ENCODE peak calls at places on chromosomes 7 and 10, in seven cellular contexts. S is activated naive CD4-positive, alpha-beta T cell treated with anti-CD3 and anti-CD28 coated beads for 36 hours; Q is fibroblast of lung; M is cardiac muscle cell; I is GM23248; F is Ammon's horn; N is hippocampal formation. E is an unnamed sample.

GRCh38 chr7:55365103-55365679 is at the start of gene LANCL2:
- DNase-seq in I (peak; percentile 60), Q (peak; percentile 40), S (peak; percentile 52), F (peak; percentile 74), M (peak; percentile 71), N (peak; percentile 49), E (no peak)

GRCh38 chr10:108393111-108393510 is 1228.6 kb upstream of the SORCS1 start:
- DNase-seq in Q (peak; percentile 25), F (no peak), N (no peak), M (no peak), I (peak; percentile 80), S (no peak), E (no peak)

GRCh38 chr10:61589547-61590243 is 73.0 kb upstream of the CABCOCO1 start:
- DNase-seq in N (no peak), Q (peak; percentile 5), M (no peak), F (no peak), S (no peak), I (peak; percentile 17), E (no peak)

GRCh38 chr10:7239312-7239985 is 171.4 kb downstream of the SFMBT2 start:
- DNase-seq in F (no peak), N (no peak), Q (no peak), M (no peak), S (peak; percentile 63), I (no peak), E (no peak)

GRCh38 chr7:73941836-73942551 is 81.0 kb downstream of the TMEM270 start:
- DNase-seq in I (peak; percentile 80), N (no peak), S (no peak), F (no peak), Q (no peak), M (no peak), E (no peak)

GRCh38 chr7:33423646-33424020 is 294.3 kb downstream of the BBS9 start:
- DNase-seq in S (peak; percentile 39), Q (peak; percentile 13), I (no peak), F (no peak), N (no peak), M (no peak), E (no peak)

GRCh38 chr10:11378835-11379234 is 232.6 kb downstream of the USP6NL start:
- DNase-seq in N (no peak), S (no peak), I (no peak), Q (no peak), F (no peak), M (no peak), E (no peak)

GRCh38 chr7:92584953-92585352 is 5.2 kb downstream of the FAM133B start:
- DNase-seq in M (no peak), N (no peak), Q (peak; percentile 24), F (no peak), I (no peak), S (peak; percentile 22), E (no peak)

GRCh38 chr10:43970018-43970698 is 321.5 kb upstream of the ZNF32 start:
- DNase-seq in S (no peak), M (no peak), N (no peak), F (no peak), Q (no peak), I (no peak), E (no peak)

GRCh38 chr10:47118326-47118725 is 181.7 kb upstream of the GDF10 start:
- DNase-seq in F (no peak), M (no peak), N (no peak), S (no peak), I (no peak), Q (no peak), E (no peak)

GRCh38 chr7:5396542-5396941 is 27.1 kb downstream of the TNRC18 start:
- DNase-seq in I (peak; percentile 57), F (peak; percentile 52), M (no peak), Q (peak; percentile 36), N (peak; percentile 28), S (peak; percentile 79), E (no peak)

GRCh38 chr10:115093776-115094361 is 704 bp downstream of the ATRNL1 start:
- DNase-seq in S (peak; percentile 10), F (no peak), I (peak; percentile 2), M (peak; percentile 23), Q (peak; percentile 11), N (no peak), E (no peak)

GRCh38 chr10:68598978-68599753 is 39.0 kb downstream of the TET1 start:
- DNase-seq in M (peak; percentile 50), N (peak; percentile 26), S (no peak), Q (peak; percentile 81), F (peak; percentile 39), I (peak; percentile 41), E (no peak)

GRCh38 chr10:71920540-71921318 is 43.5 kb upstream of the CHST3 start:
- DNase-seq in Q (peak; percentile 14), M (no peak), I (peak; percentile 68), S (no peak), N (no peak), F (no peak), E (no peak)

GRCh38 chr7:88324699-88325098 is 18.0 kb upstream of the STEAP4 start:
- DNase-seq in Q (no peak), N (no peak), I (no peak), F (no peak), M (no peak), S (no peak), E (no peak)

GRCh38 chr7:142917447-142917846 is 16.1 kb downstream of the TRPV5 start:
- DNase-seq in N (no peak), F (no peak), Q (no peak), S (no peak), M (no peak), I (no peak), E (no peak)

GRCh38 chr7:99143853-99144672 is at the start of gene SMURF1:
- DNase-seq in Q (peak; percentile 55), S (peak; percentile 69), N (peak; percentile 49), M (peak; percentile 89), I (peak; percentile 89), F (peak; percentile 77), E (no peak)

GRCh38 chr10:45063605-45064231 is 63.0 kb downstream of the ZNF22 start:
- DNase-seq in I (no peak), S (no peak), Q (no peak), N (no peak), M (no peak), F (peak; percentile 32), E (no peak)

GRCh38 chr7:73725703-73726466 is 6.4 kb upstream of the STX1A start:
- DNase-seq in M (peak; percentile 88), Q (peak; percentile 58), F (peak; percentile 89), N (peak; percentile 74), S (peak; percentile 95), I (peak; percentile 80), E (peak; percentile 28)

GRCh38 chr10:78621183-78621789 is 447.5 kb upstream of the ZMIZ1 start:
- DNase-seq in S (no peak), N (no peak), I (no peak), Q (peak; percentile 3), M (no peak), F (no peak), E (no peak)

GRCh38 chr7:2025188-2025587 is 207.6 kb downstream of the MAD1L1 start:
- DNase-seq in I (no peak), Q (no peak), N (no peak), F (no peak), S (no peak), M (no peak), E (no peak)

GRCh38 chr10:129899564-129899862 is 64.6 kb downstream of the EBF3 start:
- DNase-seq in Q (no peak), M (no peak), I (no peak), F (no peak), N (no peak), S (no peak), E (no peak)

GRCh38 chr10:65903620-65904019 is 1022.2 kb upstream of the LRRTM3 start:
- DNase-seq in F (no peak), N (no peak), S (no peak), I (no peak), M (no peak), Q (no peak), E (no peak)

GRCh38 chr7:84678841-84679240 is 484.3 kb upstream of the SEMA3A start:
- DNase-seq in I (no peak), F (no peak), N (no peak), M (no peak), S (no peak), Q (no peak), E (no peak)